ENCODE peak calls at places on chromosomes 5 and 9, in ten cellular contexts. O is MM.1S, N is nephron progenitor cell, U is mesothelial cell of epicardium, F is pancreas, B is heart right ventricle, S is tibial nerve, D is GM06990, G is type B pancreatic cell, T is hepatocyte. K is an unnamed sample.

GRCh38 chr5:90000351-90000750 is 409.2 kb downstream of the CETN3 start:
- DNase-seq in S (no peak), F (no peak), N (no peak), O (peak; percentile 21), U (no peak), T (no peak), G (no peak), D (no peak), B (no peak), K (no peak)

GRCh38 chr5:179371681-179372675 is 26.7 kb upstream of the ADAMTS2 start:
- DNase-seq in D (no peak), F (no peak), B (no peak), G (peak; percentile 65), S (no peak), O (no peak), U (no peak), T (no peak), N (no peak), K (no peak)

GRCh38 chr5:2001300-2001699 is 118.6 kb upstream of the IRX4 start:
- DNase-seq in N (no peak), O (peak; percentile 33), U (no peak), T (no peak), B (no peak), D (no peak), F (no peak), S (no peak), G (no peak), K (no peak)

GRCh38 chr5:51279983-51280382 is 103.3 kb upstream of the ISL1 start:
- DNase-seq in N (no peak), G (no peak), D (no peak), T (peak; percentile 35), U (peak; percentile 60), B (no peak), O (no peak), F (no peak), S (no peak), K (no peak)

GRCh38 chr5:95963650-95964410 is 2.2 kb upstream of the ELL2 start:
- DNase-seq in D (no peak), S (no peak), G (no peak), T (no peak), N (no peak), O (no peak), U (no peak), F (no peak), B (no peak), K (no peak)

GRCh38 chr9:33155393-33155792 is 11.7 kb downstream of the B4GALT1 start:
- DNase-seq in D (no peak), T (no peak), G (no peak), B (no peak), O (no peak), N (no peak), U (peak; percentile 7), S (no peak), F (no peak), K (no peak)

GRCh38 chr5:160463775-160464465 is 42.3 kb downstream of the PTTG1 start:
- DNase-seq in O (no peak), F (no peak), N (no peak), B (no peak), U (no peak), D (no peak), S (no peak), G (no peak), T (no peak), K (no peak)

GRCh38 chr9:71761938-71762353 is 6.4 kb downstream of the CEMIP2 start:
- DNase-seq in N (no peak), S (no peak), B (no peak), O (no peak), G (no peak), F (no peak), U (no peak), D (no peak), T (peak; percentile 43), K (no peak)

GRCh38 chr9:29214162-29214520 is 1640.9 kb upstream of the C9orf72 start:
- DNase-seq in N (peak; percentile 56), D (no peak), O (no peak), S (no peak), U (peak; percentile 49), T (peak; percentile 72), G (peak; percentile 66), B (no peak), F (peak; percentile 31), K (no peak)

GRCh38 chr9:74494490-74494889 is 2.6 kb upstream of the RORB start:
- DNase-seq in T (no peak), G (no peak), U (no peak), N (no peak), B (no peak), S (no peak), F (no peak), D (no peak), O (no peak), K (no peak)

GRCh38 chr9:136023401-136024225 is 62.4 kb upstream of the UBAC1 start:
- DNase-seq in G (peak; percentile 58), D (no peak), S (peak; percentile 64), B (peak; percentile 75), O (no peak), N (peak; percentile 3), T (no peak), F (no peak), U (no peak), K (no peak)

GRCh38 chr5:173974688-173975239 is 14.2 kb upstream of the C5orf47 start:
- DNase-seq in B (no peak), D (no peak), O (no peak), U (no peak), N (no peak), F (no peak), T (peak; percentile 55), S (no peak), G (no peak), K (no peak)

GRCh38 chr5:97735209-97735608 is 552.2 kb upstream of the RIOK2 start:
- DNase-seq in T (no peak), O (no peak), B (no peak), G (no peak), D (no peak), S (no peak), F (no peak), N (no peak), U (no peak), K (no peak)

GRCh38 chr9:22049411-22049810 is 40.3 kb upstream of the CDKN2B start:
- DNase-seq in N (no peak), F (no peak), S (no peak), B (no peak), D (no peak), O (no peak), T (no peak), U (no peak), G (no peak), K (no peak)

GRCh38 chr5:160470437-160471341 is 49.0 kb downstream of the PTTG1 start:
- DNase-seq in F (no peak), B (no peak), G (no peak), N (no peak), O (no peak), D (no peak), S (peak; percentile 18), U (no peak), T (no peak), K (no peak)

GRCh38 chr9:14813336-14814020 is 90.9 kb upstream of the CER1 start:
- DNase-seq in F (no peak), U (no peak), S (no peak), O (no peak), T (no peak), B (no peak), G (no peak), N (no peak), D (no peak), K (no peak)

GRCh38 chr9:14814229-14814628 is 91.7 kb upstream of the CER1 start:
- DNase-seq in D (no peak), N (no peak), F (no peak), B (no peak), O (no peak), G (no peak), T (no peak), S (no peak), U (no peak), K (no peak)

GRCh38 chr9:14812806-14813205 is 90.3 kb upstream of the CER1 start:
- DNase-seq in D (no peak), T (no peak), N (no peak), S (no peak), B (no peak), U (no peak), G (no peak), O (no peak), F (no peak), K (no peak)

GRCh38 chr9:14806941-14807340 is 84.4 kb upstream of the CER1 start:
- DNase-seq in N (no peak), S (no peak), D (no peak), O (no peak), T (no peak), G (no peak), U (no peak), F (no peak), B (no peak), K (no peak)

GRCh38 chr9:14811844-14812243 is 89.3 kb upstream of the CER1 start:
- DNase-seq in T (no peak), B (no peak), S (no peak), O (no peak), F (no peak), D (no peak), G (no peak), U (no peak), N (no peak), K (no peak)
- TF ChIP-seq CTCF in T (no peak), B (no peak), S (no peak), O (no peak), F (no peak), D (no peak), G (no peak), U (no peak), N (no peak), K (no peak)

DNA sequence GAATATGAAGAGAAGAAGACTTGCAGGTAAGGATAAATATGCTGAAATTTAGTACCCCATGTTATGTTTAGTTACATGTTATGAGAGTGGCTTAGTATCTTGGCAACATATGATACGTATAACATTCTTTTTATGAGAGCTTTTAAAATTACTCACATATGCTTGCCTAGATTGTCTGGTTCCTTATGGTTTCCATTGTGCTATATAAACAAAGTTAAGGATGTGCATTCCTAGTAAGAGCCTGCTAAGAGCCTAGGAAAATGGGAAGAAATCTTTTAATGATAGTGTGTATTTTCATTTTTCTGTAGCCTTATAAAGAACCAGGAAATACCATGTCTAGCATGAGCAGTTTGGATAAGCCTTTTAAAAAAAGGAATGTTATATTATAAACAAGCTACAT is 112.0 kb upstream of the KCNN2 start:
- DNase-seq in S (no peak), F (no peak), U (no peak), D (no peak), O (no peak), B (no peak), T (no peak), N (no peak), G (no peak), K (no peak)
- TF ChIP-seq CTCF in S (no peak), F (no peak), U (no peak), D (no peak), O (no peak), B (no peak), T (no peak), N (no peak), G (no peak), K (no peak)

GRCh38 chr9:129887210-129888084 is 52.2 kb downstream of the USP20 start:
- DNase-seq in N (no peak), D (no peak), G (no peak), O (peak; percentile 72), U (no peak), F (no peak), S (no peak), B (no peak), T (no peak), K (no peak)
- TF ChIP-seq CTCF in N (no peak), D (peak; percentile 30), G (no peak), O (peak; percentile 51), U (no peak), F (no peak), S (no peak), B (peak; percentile 28), T (no peak), K (peak; percentile 16)

GRCh38 chr9:88938181-88938580 is 53.1 kb upstream of the S1PR3 start:
- DNase-seq in G (no peak), D (no peak), S (no peak), B (no peak), O (no peak), F (no peak), N (no peak), T (no peak), U (no peak), K (no peak)
- TF ChIP-seq CTCF in G (no peak), D (no peak), S (no peak), B (no peak), O (no peak), F (no peak), N (no peak), T (no peak), U (no peak), K (no peak)